ENCODE peak calls at places on chromosomes 6 and 20, in ten cellular contexts. J, I, M, C, U, T, K, W, P and E are unnamed samples.

GRCh38 chr6:33914519-33915120 is 110.8 kb upstream of the MLN start:
- DNase-seq in M (no peak), P (no peak), W (no peak), T (no peak), K (no peak), C (peak; percentile 36), U (no peak), I (no peak), J (no peak), E (no peak)

GRCh38 chr6:54697423-54697822 is 149.1 kb upstream of the FAM83B start:
- DNase-seq in P (no peak), K (no peak), M (peak; percentile 16), T (peak; percentile 19), C (no peak), W (no peak), I (no peak), J (no peak), U (no peak), E (no peak)

GRCh38 chr6:90044833-90045337 is 150.6 kb downstream of the GJA10 start:
- DNase-seq in T (peak; percentile 74), P (no peak), W (no peak), U (no peak), M (peak; percentile 88), C (no peak), K (peak; percentile 23), J (no peak), I (no peak), E (no peak)

GRCh38 chr20:2692886-2693285 is 306 bp downstream of the EBF4 start:
- DNase-seq in J (no peak), P (no peak), M (no peak), I (no peak), K (no peak), C (no peak), W (no peak), U (no peak), T (no peak), E (no peak)

GRCh38 chr6:53347250-53347920 is 1.4 kb downstream of the ELOVL5 start:
- DNase-seq in U (no peak), P (no peak), C (no peak), J (no peak), W (no peak), K (peak; percentile 60), T (peak; percentile 41), M (peak; percentile 45), I (no peak), E (no peak)

GRCh38 chr6:52663120-52663934 is 7.6 kb upstream of the TMEM14A start:
- DNase-seq in K (peak; percentile 87), M (peak; percentile 80), P (peak; percentile 24), I (no peak), J (peak; percentile 69), U (peak; percentile 44), C (no peak), W (peak; percentile 41), T (peak; percentile 84), E (peak; percentile 29)

GRCh38 chr6:36249010-36249409 is 20.9 kb upstream of the PNPLA1 start:
- DNase-seq in T (peak; percentile 62), K (peak; percentile 83), M (peak; percentile 70), P (no peak), J (no peak), I (no peak), C (no peak), W (no peak), U (no peak), E (no peak)

GRCh38 chr6:128452713-128453112 is 67.7 kb downstream of the PTPRK start:
- DNase-seq in C (no peak), I (no peak), T (no peak), P (no peak), J (no peak), U (no peak), W (no peak), K (no peak), M (no peak), E (no peak)

GRCh38 chr6:160858886-160859285 is 132.7 kb upstream of the MAP3K4 start:
- DNase-seq in T (no peak), M (no peak), J (no peak), W (no peak), K (no peak), I (no peak), P (no peak), U (no peak), C (no peak), E (no peak)

GRCh38 chr6:168088161-168089106 is 9.4 kb upstream of the FRMD1 start:
- DNase-seq in M (peak; percentile 74), K (peak; percentile 78), T (peak; percentile 2), P (no peak), C (peak; percentile 68), W (no peak), J (no peak), U (no peak), I (peak; percentile 85), E (no peak)
- TF ChIP-seq CTCF in M (no peak), K (no peak), T (no peak), P (no peak), C (no peak), W (no peak), J (no peak), U (no peak), I (no peak), E (no peak)

GRCh38 chr20:44800398-44801046 is 9.8 kb downstream of the RIMS4 start:
- DNase-seq in U (no peak), W (peak; percentile 33), J (peak; percentile 36), M (no peak), C (no peak), I (no peak), P (no peak), K (no peak), T (no peak), E (no peak)
- TF ChIP-seq CTCF in U (peak; percentile 45), W (no peak), J (peak; percentile 46), M (peak; percentile 10), C (no peak), I (peak; percentile 63), P (no peak), K (peak; percentile 30), T (peak; percentile 20), E (no peak)

GRCh38 chr6:104859225-104860146 is at the start of gene HACE1:
- DNase-seq in M (peak; percentile 83), I (peak; percentile 96), K (peak; percentile 88), U (peak; percentile 92), C (peak; percentile 91), T (peak; percentile 88), W (peak; percentile 93), J (peak; percentile 96), P (peak; percentile 84), E (peak; percentile 78)
- TF ChIP-seq CTCF in M (peak; percentile 26), I (peak; percentile 72), K (peak; percentile 1), U (no peak), C (peak; percentile 19), T (no peak), W (no peak), J (peak; percentile 32), P (no peak), E (peak; percentile 30)

GRCh38 chr20:1300083-1300840 is 28.7 kb downstream of the SDCBP2 start:
- DNase-seq in I (no peak), P (no peak), K (no peak), W (no peak), J (no peak), C (no peak), T (no peak), M (no peak), U (no peak), E (no peak)

GRCh38 chr20:1298166-1298565 is 30.8 kb downstream of the SDCBP2 start:
- DNase-seq in I (peak; percentile 18), J (no peak), T (no peak), K (no peak), M (no peak), C (no peak), U (no peak), W (no peak), P (no peak), E (no peak)

GRCh38 chr20:1301031-1301529 is 27.9 kb downstream of the SDCBP2 start:
- DNase-seq in U (no peak), M (peak; percentile 75), I (no peak), K (peak; percentile 69), P (no peak), C (no peak), J (no peak), W (no peak), T (peak; percentile 70), E (no peak)

GRCh38 chr20:1298888-1299511 is 29.9 kb downstream of the SDCBP2 start:
- DNase-seq in U (no peak), C (no peak), K (no peak), W (no peak), P (no peak), T (no peak), J (no peak), M (no peak), I (no peak), E (no peak)

GRCh38 chr20:1299522-1299921 is 29.4 kb downstream of the SDCBP2 start:
- DNase-seq in U (no peak), C (peak; percentile 59), K (no peak), W (peak; percentile 27), J (peak; percentile 67), I (no peak), T (no peak), P (no peak), M (no peak), E (no peak)
- TF ChIP-seq CTCF in U (peak; percentile 45), C (no peak), K (peak; percentile 10), W (peak; percentile 28), J (peak; percentile 25), I (peak; percentile 34), T (peak; percentile 15), P (no peak), M (no peak), E (no peak)

GRCh38 chr6:120648713-120649112 is 685.6 kb downstream of the TBC1D32 start:
- DNase-seq in M (no peak), C (no peak), T (no peak), I (no peak), P (no peak), W (no peak), K (no peak), J (no peak), U (no peak), E (no peak)
- TF ChIP-seq CTCF in M (no peak), C (no peak), T (no peak), I (no peak), P (no peak), W (no peak), K (no peak), J (no peak), U (no peak), E (no peak)

GRCh38 chr6:13228264-13229204 is 99.8 kb downstream of the TBC1D7 start:
- DNase-seq in I (no peak), K (no peak), W (no peak), C (no peak), M (no peak), J (no peak), T (no peak), P (no peak), U (no peak), E (no peak)

GRCh38 chr6:13233106-13233505 is 95.2 kb downstream of the TBC1D7 start:
- DNase-seq in M (no peak), P (no peak), J (no peak), I (no peak), W (no peak), C (no peak), T (no peak), K (no peak), U (no peak), E (no peak)

GRCh38 chr6:13234130-13234529 is 94.2 kb downstream of the TBC1D7 start:
- DNase-seq in K (no peak), J (no peak), I (no peak), C (no peak), U (no peak), P (no peak), T (no peak), W (no peak), M (no peak), E (no peak)

GRCh38 chr6:13226071-13226470 is 102.3 kb downstream of the TBC1D7 start:
- DNase-seq in I (no peak), K (no peak), J (no peak), W (no peak), C (no peak), P (no peak), M (no peak), T (no peak), U (no peak), E (no peak)

GRCh38 chr6:13229205-13230085 is 98.9 kb downstream of the TBC1D7 start:
- DNase-seq in M (no peak), I (no peak), K (peak; percentile 11), T (no peak), J (no peak), C (no peak), U (peak; percentile 82), P (no peak), W (no peak), E (no peak)
- TF ChIP-seq CTCF in M (no peak), I (peak; percentile 9), K (no peak), T (no peak), J (no peak), C (no peak), U (peak; percentile 78), P (no peak), W (no peak), E (no peak)